ENCODE peak calls at places on chromosomes 12 and 14, in five cellular contexts. M is fibroblast of pulmonary artery, J is spleen, L is psoas muscle, K is GM23338. C is an unnamed sample.

GRCh38 chr12:26340649-26341048 is 145.3 kb downstream of the SSPN start:
- DNase-seq in M (peak), J (no peak), L (no peak), K (no peak), C (no peak)

GRCh38 chr14:101706509-101707284 is 54.8 kb upstream of the PPP2R5C start:
- DNase-seq in M (no peak), J (no peak), L (no peak), K (no peak), C (no peak)

GRCh38 chr12:93571854-93572711 is at the start of gene SOCS2:
- DNase-seq in M (peak), J (peak), L (peak), K (peak), C (peak)

GRCh38 chr12:67269632-67270578 is 747 bp downstream of the CAND1 start:
- DNase-seq in M (no peak), J (peak), L (peak), K (peak), C (peak)

GRCh38 chr14:56121786-56122185 is 3.6 kb downstream of the PELI2 start:
- DNase-seq in M (no peak), J (no peak), L (no peak), K (no peak), C (no peak)

GRCh38 chr12:48420031-48420775 is 52.2 kb upstream of the ANP32D start:
- DNase-seq in M (peak), J (no peak), L (no peak), K (peak), C (no peak)

GRCh38 chr12:123813349-123813748 is 51.2 kb downstream of the DNAH10 start:
- DNase-seq in M (peak), J (no peak), L (no peak), K (no peak), C (no peak)

GRCh38 chr12:77104792-77105191 is 39.4 kb upstream of the E2F7 start:
- DNase-seq in M (peak), J (no peak), L (no peak), K (no peak), C (no peak)

GRCh38 chr14:20606190-20606901 is 15.2 kb upstream of the RNASE12 start:
- DNase-seq in M (peak), J (no peak), L (no peak), K (peak), C (no peak)

GRCh38 chr12:51969643-51970042 is 18.1 kb downstream of the ACVR1B start:
- DNase-seq in M (no peak), J (no peak), L (no peak), K (no peak), C (no peak)

GRCh38 chr12:59972941-59973340 is 377.1 kb downstream of the SLC16A7 start:
- DNase-seq in M (peak), J (no peak), L (no peak), K (no peak), C (no peak)

GRCh38 chr14:53103941-53104340 is 49.2 kb downstream of the DDHD1 start:
- DNase-seq in M (no peak), J (no peak), L (no peak), K (no peak), C (no peak)

DNA sequence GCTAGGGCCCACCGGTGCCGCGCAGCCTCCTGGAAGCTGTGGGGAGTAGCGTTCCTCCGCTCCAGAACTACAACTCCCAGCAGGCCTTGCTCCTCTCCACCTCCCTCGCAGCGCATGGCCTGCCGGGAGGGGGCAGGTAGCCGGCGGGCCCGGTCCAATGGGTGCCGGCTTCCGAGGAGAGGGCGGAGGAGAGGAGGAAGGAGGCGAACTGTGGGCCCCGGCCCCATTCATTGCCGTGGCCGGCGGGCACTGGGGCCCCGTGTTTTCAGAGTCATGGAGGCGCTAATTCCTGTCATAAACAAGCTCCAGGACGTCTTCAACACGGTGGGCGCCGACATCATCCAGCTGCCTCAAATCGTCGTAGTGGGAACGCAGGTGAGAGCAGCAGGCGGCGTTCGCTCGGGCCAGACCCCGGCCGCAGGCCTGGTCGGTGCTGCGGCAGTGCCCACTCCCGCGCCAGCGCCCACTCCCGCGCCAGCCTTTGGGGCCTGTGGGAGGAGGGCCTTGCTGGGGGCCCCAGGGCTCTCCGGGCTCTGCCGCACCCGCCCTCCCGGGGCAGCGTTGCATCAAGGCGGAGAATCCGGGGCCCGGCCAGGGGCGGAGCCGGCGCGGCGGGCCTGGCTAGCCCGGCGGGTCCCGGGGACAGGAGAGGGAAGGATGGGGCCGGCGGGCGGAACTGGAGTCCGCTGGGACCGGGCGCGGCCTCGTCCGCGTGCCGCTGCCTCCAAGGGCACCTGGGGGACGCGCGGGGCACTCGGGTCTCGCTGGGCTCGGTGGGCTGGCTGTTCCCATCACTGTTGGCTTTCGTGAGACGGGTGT is at the start of gene DNM1L:
- DNase-seq in M (peak), J (peak), L (peak), K (peak), C (peak)
- TF ChIP-seq CTCF in M (no peak), J (peak), L (peak), K (no peak), C (peak)

DNA sequence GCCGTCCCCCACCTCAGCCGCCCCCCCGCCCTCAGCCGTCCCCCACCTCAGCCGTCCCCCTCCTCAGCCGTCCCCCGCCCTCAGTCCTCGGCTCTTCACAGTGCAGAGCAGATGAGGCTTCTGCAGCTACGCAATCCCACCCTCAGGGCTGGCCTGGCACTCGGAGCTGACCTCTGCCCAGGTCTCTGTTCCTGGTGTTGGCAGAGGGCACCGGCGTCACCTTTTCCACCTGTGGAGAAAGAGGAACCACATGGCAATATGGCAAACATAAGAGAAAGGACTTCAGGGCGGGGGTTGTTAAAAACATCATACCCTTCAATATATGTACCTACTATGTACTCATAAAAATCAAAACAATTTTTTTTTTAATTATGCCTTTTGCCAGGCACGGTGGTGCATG is 45.8 kb downstream of the MLXIP start:
- DNase-seq in M (no peak), J (peak), L (no peak), K (no peak), C (no peak)
- H3K4me3 ChIP-seq in M (no peak), J (no peak), L (no peak), K (no peak), C (no peak)

GRCh38 chr12:5556033-5556614 is 124.2 kb downstream of the NTF3 start:
- DNase-seq in M (no peak), J (no peak), L (no peak), K (peak), C (no peak)
- TF ChIP-seq CTCF in M (peak), J (no peak), L (peak), K (peak), C (peak)

DNA sequence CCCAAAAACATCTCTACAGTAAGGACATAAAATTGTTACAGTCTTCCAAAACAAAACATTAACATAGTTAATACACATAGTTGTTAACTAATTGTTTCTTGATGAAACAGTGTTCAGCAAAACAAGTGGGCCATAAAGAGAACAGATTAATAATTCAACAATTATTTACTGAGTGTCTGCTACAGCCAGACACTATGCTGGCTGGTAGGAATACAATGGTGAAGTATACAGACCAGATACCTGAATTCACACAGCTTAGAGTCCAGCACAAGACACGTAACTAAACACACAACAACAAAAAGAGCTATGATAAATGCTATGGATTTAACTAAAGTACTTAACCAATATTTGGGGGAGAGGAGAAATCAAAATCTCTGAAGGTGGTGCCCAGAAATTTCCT is 47.0 kb downstream of the PPP1R12A start:
- DNase-seq in M (no peak), J (no peak), L (no peak), K (no peak), C (no peak)
- H3K4me3 ChIP-seq in M (no peak), J (no peak), L (no peak), K (no peak), C (no peak)

GRCh38 chr12:49585477-49586445 is 17.8 kb upstream of the MCRS1 start:
- DNase-seq in M (no peak), J (no peak), L (no peak), K (no peak), C (no peak)

GRCh38 chr12:49588281-49588680 is 17.2 kb downstream of the FAM186B start:
- DNase-seq in M (no peak), J (no peak), L (no peak), K (no peak), C (no peak)

GRCh38 chr12:49588761-49589516 is 16.5 kb downstream of the FAM186B start:
- DNase-seq in M (no peak), J (no peak), L (no peak), K (no peak), C (no peak)

GRCh38 chr12:49583361-49584094 is 15.6 kb upstream of the MCRS1 start:
- DNase-seq in M (peak), J (no peak), L (no peak), K (no peak), C (no peak)

DNA sequence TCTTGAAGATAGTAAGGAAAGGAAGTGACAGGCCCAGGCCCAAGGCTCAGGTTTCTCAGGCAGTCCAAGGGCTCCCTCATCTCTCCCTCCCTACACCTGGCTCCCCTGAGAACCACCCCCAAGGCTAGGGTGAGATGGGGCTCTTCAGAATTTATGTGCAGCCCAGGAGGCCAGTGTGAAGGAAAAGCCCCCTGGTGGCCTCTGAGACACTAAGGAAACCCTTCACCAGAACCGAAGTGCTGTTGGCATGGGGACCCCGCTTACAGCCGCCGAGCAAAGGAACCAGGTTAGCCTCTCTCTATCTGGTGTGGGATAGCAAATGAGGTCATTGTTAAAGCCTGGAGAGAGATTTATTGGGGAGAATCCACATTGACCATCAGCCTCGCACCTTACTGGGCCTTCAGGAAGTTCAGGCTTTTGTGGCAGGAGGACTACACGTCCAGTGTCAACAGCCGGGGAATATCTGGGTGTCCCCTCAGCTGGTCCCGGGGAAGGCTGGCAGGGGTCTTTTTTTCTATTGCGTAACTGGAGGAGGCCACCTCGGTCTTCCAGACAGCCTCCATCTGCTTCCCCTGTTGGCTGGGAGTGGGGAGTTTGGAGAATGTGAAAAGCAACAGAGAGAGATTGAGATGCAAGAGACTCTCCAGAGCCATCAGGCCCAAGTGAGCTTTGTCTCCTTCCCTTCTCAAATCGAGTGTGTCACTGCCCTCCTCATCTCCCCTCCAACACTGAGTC is 18.1 kb downstream of the FAM186B start:
- DNase-seq in M (no peak), J (no peak), L (no peak), K (peak), C (no peak)
- TF ChIP-seq CTCF in M (no peak), J (no peak), L (no peak), K (peak), C (no peak)

DNA sequence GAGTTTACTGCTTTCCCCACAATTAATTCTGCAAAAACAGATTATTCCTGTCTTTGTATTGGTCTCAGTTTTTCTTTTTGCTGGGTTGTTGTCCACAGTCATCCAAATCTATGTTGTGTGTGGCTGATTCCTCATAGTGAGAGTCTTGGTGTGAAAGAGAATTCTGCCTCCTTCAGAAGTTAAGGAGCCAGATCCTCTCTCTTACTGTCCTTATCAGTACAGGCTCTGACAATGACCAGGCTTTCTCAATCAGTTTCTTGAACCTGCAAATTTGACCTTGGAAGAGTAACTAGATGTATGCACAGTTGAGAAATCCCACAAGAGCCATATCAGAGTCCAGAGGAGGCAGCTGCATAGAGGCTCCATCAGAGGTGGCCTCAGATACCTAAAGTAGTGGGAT is 5.4 kb upstream of the GALC start:
- DNase-seq in M (no peak), J (no peak), L (no peak), K (no peak), C (no peak)
- H3K4me3 ChIP-seq in M (no peak), J (no peak), L (no peak), K (no peak), C (no peak)

DNA sequence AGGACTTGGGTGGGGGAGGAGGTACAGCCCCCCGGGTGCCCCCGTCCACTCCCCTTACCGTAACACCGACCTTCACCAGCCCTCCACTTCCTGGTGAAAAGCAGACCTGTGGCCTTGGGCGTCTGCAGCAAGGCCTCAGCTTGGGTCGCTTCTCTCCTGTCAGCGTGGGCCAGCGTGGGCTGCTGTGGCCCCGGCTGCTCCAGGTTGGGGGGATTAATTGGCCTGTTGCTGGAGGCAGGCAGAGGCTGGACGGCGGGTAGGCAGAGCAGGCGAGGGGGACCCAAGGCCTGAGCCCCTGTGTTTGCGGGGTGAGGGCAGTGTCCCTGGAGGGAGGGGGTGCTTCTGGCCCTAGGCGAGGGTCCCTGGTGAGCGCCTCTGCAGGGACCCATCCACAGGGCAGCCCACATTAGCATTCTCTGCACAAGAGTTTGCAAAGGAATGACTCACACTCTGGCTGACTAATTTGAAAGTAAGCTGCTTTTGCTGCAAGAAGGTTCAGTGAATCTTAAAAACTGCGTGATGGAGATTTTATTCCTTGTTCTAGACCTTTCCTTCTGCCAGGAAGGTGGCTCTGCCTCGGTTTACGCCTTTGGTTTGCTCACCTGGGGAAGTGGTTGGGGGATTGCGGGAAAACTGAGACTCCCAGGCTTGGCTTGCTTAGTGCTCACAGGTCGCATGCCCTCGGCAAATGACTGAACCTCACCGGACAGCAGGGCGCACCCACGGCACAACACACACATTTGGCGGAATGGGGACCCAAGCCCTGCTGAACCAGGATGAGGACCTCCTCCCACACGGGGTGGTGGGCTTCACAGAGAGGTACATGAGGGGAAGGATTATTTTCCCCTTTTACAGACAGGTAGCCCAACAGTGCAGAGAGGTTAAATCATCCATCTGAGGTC is 37.8 kb upstream of the DLK1 start:
- DNase-seq in M (peak), J (no peak), L (no peak), K (no peak), C (no peak)
- TF ChIP-seq CTCF in M (no peak), J (no peak), L (no peak), K (no peak), C (no peak)